ENCODE peak calls at places on chromosomes 12 and 14, in five cellular contexts. V is right lobe of liver, X is IMR-90, Q is transverse colon, U is aorta. M is an unnamed sample.
A peak's percentile ranks its signal among the peaks of the same experiment; 100 is the strongest.

GRCh38 chr12:77349703-77350102 is 284.3 kb upstream of the E2F7 start:
- DNase-seq in V (no peak), X (no peak), Q (no peak), U (no peak), M (no peak)

GRCh38 chr12:45989277-45989856 is 1.0 kb downstream of the SCAF11 start:
- DNase-seq in V (no peak), X (peak; percentile 26), Q (no peak), U (no peak), M (no peak)

GRCh38 chr12:47377414-47378221 is 297.9 kb upstream of the AMIGO2 start:
- DNase-seq in V (no peak), X (peak; percentile 100), Q (peak; percentile 86), U (peak; percentile 98), M (peak; percentile 99)

GRCh38 chr12:130780325-130780724 is 58.7 kb downstream of the STX2 start:
- DNase-seq in V (no peak), X (no peak), Q (no peak), U (no peak), M (no peak)

GRCh38 chr14:24699052-24699451 is 65.1 kb upstream of the GZMB start:
- DNase-seq in V (no peak), X (no peak), Q (no peak), U (no peak), M (no peak)

GRCh38 chr12:2664721-2665577 is 129.8 kb upstream of the FKBP4 start:
- DNase-seq in V (peak; percentile 23), X (no peak), Q (no peak), U (peak; percentile 18), M (no peak)

GRCh38 chr14:92253381-92253894 is 69.5 kb upstream of the SLC24A4 start:
- DNase-seq in V (no peak), X (no peak), Q (no peak), U (no peak), M (no peak)

GRCh38 chr12:69779928-69780327 is 41.3 kb downstream of the RAB3IP start:
- DNase-seq in V (no peak), X (peak; percentile 10), Q (no peak), U (no peak), M (no peak)

GRCh38 chr12:99983721-99984258 is 946 bp downstream of the ANKS1B start:
- DNase-seq in V (no peak), X (no peak), Q (no peak), U (no peak), M (no peak)
- H3K4me3 ChIP-seq in V (peak overlapping the region; percentile 41), X (no peak overlapping the region), Q (peak overlapping the region; percentile 61), U (peak overlapping the region; percentile 92), M (peak overlapping the region; percentile 79)

DNA sequence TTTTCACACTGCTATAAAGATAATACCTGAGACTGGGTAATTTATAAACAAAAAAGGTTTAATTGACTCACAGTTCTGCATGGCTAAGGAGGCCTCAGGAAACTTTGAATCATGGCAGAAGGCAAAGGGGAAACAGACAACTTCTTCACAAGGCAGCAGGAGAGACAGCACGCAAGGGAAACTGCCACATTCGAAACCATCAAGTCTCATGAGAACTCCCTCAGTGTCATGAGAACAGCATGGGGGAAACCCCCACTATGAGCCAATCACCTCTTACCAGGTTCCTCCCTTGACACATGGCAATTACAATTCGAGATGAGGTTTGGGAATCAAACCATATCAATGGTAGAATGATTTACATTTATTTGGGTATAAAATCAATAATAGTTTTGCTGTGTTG is 558.5 kb downstream of the TMTC2 start:
- DNase-seq in V (no peak), X (no peak), Q (no peak), U (no peak), M (no peak)
- H3K9me3 ChIP-seq in V (no peaks in the 10 kb centered on the region), X (peaks cover 4% of the 10 kb centered on the region), Q (no peaks in the 10 kb centered on the region), U (no peaks in the 10 kb centered on the region), M (no peaks in the 10 kb centered on the region)

DNA sequence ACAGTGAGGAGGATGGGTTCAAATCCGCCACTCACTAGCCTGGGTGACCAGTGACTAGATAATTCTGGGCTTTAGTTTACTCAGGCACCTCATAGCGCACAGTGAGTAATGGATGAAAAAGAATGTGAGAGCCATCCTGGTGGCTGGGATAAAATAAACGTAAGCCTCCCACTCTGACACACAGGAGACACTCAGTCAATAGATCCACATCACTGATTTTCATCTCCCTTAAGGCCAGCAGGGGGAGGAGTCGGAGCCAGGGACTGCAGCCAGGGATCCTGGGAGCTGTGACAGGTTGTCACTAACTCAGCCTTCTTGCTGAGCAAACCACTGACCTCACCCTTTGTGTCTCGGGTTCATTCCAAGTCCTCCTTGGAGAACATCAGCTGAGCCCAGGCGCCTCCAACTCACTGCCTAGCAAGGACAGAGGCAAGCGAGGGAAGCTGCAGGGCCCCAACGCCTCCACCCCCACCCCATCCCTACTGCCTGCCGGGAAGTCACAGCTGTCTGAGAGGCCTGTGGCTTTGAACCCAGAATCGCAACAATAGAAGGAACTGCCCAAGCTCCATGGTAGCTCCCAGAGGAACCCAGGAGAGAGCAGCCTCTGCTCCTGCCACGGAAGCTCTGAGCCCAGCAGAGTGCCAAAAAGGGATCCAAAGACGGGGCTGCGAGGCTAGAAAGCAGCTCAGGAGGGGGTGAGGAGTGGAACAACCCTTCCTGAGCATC is 30.7 kb downstream of the PXN start:
- DNase-seq in V (peak; percentile 79), X (peak; percentile 97), Q (peak; percentile 77), U (peak; percentile 89), M (peak; percentile 95)
- H3K4me1 ChIP-seq in V (peaks cover 42% of the 10 kb centered on the region), X (peaks cover 70% of the 10 kb centered on the region), Q (peaks cover 57% of the 10 kb centered on the region), U (no peaks in the 10 kb centered on the region), M (peaks cover 76% of the 10 kb centered on the region)

GRCh38 chr12:78703820-78704525 is 160.6 kb upstream of the SYT1 start:
- DNase-seq in V (no peak), X (peak; percentile 91), Q (no peak), U (no peak), M (no peak)
- H3K4me3 ChIP-seq in V (no peak overlapping the region), X (no peak overlapping the region), Q (no peak overlapping the region), U (no peak overlapping the region), M (no peak overlapping the region)

DNA sequence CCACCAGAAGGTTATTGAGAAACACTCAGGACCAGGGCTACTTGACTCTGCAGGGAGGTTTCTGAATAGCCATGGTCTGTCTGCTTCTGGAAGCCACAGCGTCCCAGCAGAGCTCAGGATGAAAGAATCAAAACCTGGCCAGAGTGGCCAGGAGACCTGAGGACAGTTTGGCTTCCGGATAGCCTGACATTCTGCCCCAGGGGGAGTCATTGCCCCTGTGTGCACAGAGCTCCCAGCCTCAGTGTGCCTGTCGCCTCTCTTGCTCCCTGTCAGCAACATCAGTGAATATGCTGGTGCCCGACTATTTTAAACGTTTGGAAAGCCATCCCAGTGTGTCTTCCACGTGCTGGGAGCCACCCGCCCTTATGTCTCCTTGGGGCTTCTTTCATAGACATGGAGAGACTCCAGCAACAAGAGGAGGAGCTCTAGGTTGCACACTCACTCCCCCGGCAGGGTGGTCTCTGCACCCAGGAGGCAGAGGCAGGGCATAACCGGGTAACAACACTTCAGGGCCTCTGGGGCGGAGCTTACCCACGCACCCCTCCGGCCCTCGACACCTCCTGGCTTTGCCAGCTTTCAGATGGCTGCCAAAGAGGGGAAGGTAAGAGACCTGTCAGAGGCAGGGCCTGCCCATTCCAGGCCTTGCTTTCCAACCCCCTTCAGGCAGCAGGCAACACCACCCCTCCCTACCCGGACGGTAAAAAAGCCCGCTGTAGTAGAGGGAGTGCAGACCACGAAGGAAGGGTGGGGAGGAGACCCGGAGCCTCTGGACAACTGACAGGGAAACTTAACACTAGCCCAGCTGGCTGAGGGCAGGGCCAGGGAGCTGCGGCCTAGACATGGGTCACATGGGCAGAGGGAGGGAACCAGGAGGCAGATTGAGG is 19.0 kb upstream of the SLC6A12 start:
- DNase-seq in V (no peak), X (no peak), Q (no peak), U (peak; percentile 62), M (no peak)
- H3K9me3 ChIP-seq in V (no peaks in the 10 kb centered on the region), X (peaks cover 18% of the 10 kb centered on the region), Q (no peaks in the 10 kb centered on the region), U (peaks cover 2% of the 10 kb centered on the region), M (no peaks in the 10 kb centered on the region)

GRCh38 chr12:66035289-66035961 is 95.1 kb downstream of the LLPH start:
- DNase-seq in V (no peak), X (peak; percentile 61), Q (no peak), U (no peak), M (no peak)
- H3K4me1 ChIP-seq in V (no peaks in the 10 kb centered on the region), X (peaks cover 6% of the 10 kb centered on the region), Q (no peaks in the 10 kb centered on the region), U (no peaks in the 10 kb centered on the region), M (peaks cover 1% of the 10 kb centered on the region)

DNA sequence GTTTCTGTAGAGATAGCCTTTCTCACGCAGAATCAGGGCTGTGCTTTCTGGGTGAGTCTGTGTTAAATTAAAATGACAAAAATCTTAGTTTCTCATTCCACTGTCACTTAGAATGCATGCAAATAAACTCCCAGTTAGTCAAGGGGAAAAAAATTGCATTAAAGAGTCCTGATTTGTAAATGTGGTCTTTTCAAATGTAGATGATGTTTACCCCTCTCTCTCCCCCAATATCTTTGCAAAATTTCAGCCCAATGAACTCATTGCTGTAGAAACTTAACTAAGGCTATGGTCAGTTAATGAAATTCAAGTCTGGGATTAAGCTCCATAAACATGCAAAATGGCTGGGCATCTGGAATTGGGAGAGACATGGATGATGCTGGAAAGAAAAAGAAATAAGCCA is 77.9 kb upstream of the MGAT4C start:
- DNase-seq in V (no peak), X (no peak), Q (no peak), U (no peak), M (no peak)
- H3K4me3 ChIP-seq in V (no peak overlapping the region), X (no peak overlapping the region), Q (no peak overlapping the region), U (no peak overlapping the region), M (no peak overlapping the region)

GRCh38 chr14:47150267-47150666 is 498.7 kb upstream of the RPL10L start:
- DNase-seq in V (no peak), X (no peak), Q (no peak), U (no peak), M (no peak)
- H3K9me3 ChIP-seq in V (no peaks in the 10 kb centered on the region), X (peaks cover 15% of the 10 kb centered on the region), Q (no peaks in the 10 kb centered on the region), U (no peaks in the 10 kb centered on the region), M (no peaks in the 10 kb centered on the region)

GRCh38 chr12:6373022-6373787 is 2.2 kb downstream of the SCNN1A start:
- DNase-seq in V (no peak), X (no peak), Q (peak; percentile 62), U (peak; percentile 20), M (peak; percentile 17)
- H3K4me1 ChIP-seq in V (peaks cover 30% of the 10 kb centered on the region), X (peaks cover 33% of the 10 kb centered on the region), Q (peaks cover 36% of the 10 kb centered on the region), U (no peaks in the 10 kb centered on the region), M (no peaks in the 10 kb centered on the region)